ENCODE peak calls at places on chromosomes 12 and 14, in five cellular contexts. O is head of caudate nucleus, Y is fibroblast of the aortic adventitia, Z is NCI-H2171, X is Peyer's patch. H is an unnamed sample.

GRCh38 chr12:52590021-52590420 is 11.2 kb downstream of the KRT72 start:
- DNase-seq in O (no peak), Z (no peak), X (no peak), Y (no peak), H (no peak)

GRCh38 chr12:117090388-117090787 is 8.8 kb downstream of the TESC start:
- DNase-seq in X (no peak), Y (no peak), O (no peak), Z (no peak), H (no peak)

GRCh38 chr12:96989916-96990315 is 82.9 kb downstream of the NEDD1 start:
- DNase-seq in O (no peak), Z (peak), X (no peak), Y (no peak), H (no peak)

GRCh38 chr12:104737682-104738370 is 220.3 kb downstream of the SLC41A2 start:
- DNase-seq in O (no peak), Z (peak), Y (no peak), X (no peak), H (no peak)

GRCh38 chr14:93025055-93025454 is 90.7 kb downstream of the ITPK1 start:
- DNase-seq in O (no peak), Y (no peak), X (no peak), Z (no peak), H (no peak)

GRCh38 chr12:121209221-121209620 is 708 bp upstream of the P2RX4 start:
- DNase-seq in O (no peak), Y (no peak), X (no peak), Z (no peak), H (no peak)

GRCh38 chr14:21168055-21168454 is 12.2 kb upstream of the OR5AU1 start:
- DNase-seq in X (no peak), Y (no peak), O (no peak), Z (no peak), H (no peak)

GRCh38 chr14:79056879-79057278 is 886.7 kb downstream of the NRXN3 start:
- DNase-seq in X (no peak), O (no peak), Z (no peak), Y (peak), H (no peak)

GRCh38 chr12:80031229-80031628 is 68.1 kb upstream of the OTOGL start:
- DNase-seq in Z (no peak), Y (no peak), X (no peak), O (no peak), H (no peak)

GRCh38 chr14:99517643-99518381 is 36.6 kb downstream of the CCNK start:
- DNase-seq in O (no peak), Z (no peak), Y (no peak), X (peak), H (no peak)

GRCh38 chr14:67172520-67172919 is 16.7 kb upstream of the GARIN2 start:
- DNase-seq in O (no peak), X (no peak), Z (no peak), Y (no peak), H (no peak)

GRCh38 chr14:77303417-77304156 is 17.1 kb downstream of the POMT2 start:
- DNase-seq in Y (peak), X (no peak), O (no peak), Z (no peak), H (no peak)

GRCh38 chr14:52048132-52048531 is 20.7 kb downstream of the NID2 start:
- DNase-seq in O (no peak), Z (no peak), X (no peak), Y (no peak), H (no peak)

GRCh38 chr12:47875732-47876131 is 29.1 kb downstream of the VDR start:
- DNase-seq in Y (no peak), Z (no peak), X (no peak), O (no peak), H (no peak)

GRCh38 chr12:111056618-111057521 is 136.5 kb upstream of the MYL2 start:
- DNase-seq in O (no peak), Y (no peak), Z (no peak), X (no peak), H (no peak)

GRCh38 chr12:49866859-49867579 is 24.1 kb upstream of the BCDIN3D start:
- DNase-seq in X (peak), O (peak), Z (peak), Y (peak), H (peak)

GRCh38 chr12:20588057-20588456 is 107.1 kb upstream of the SLCO1C1 start:
- DNase-seq in O (peak), X (no peak), Z (no peak), Y (no peak), H (peak)

GRCh38 chr14:74604896-74605295 is 7.1 kb downstream of the LTBP2 start:
- DNase-seq in Y (peak), O (no peak), Z (no peak), X (no peak), H (no peak)

GRCh38 chr12:84889818-84890217 is 22.8 kb downstream of the SLC6A15 start:
- DNase-seq in Y (no peak), X (no peak), O (no peak), Z (no peak), H (no peak)

GRCh38 chr14:29390046-29390841 is 537.4 kb downstream of the PRKD1 start:
- DNase-seq in Y (peak), O (no peak), X (no peak), Z (peak), H (no peak)

GRCh38 chr14:34837801-34838322 is 37.3 kb downstream of the BAZ1A start:
- DNase-seq in Y (no peak), X (no peak), Z (no peak), O (no peak), H (no peak)

GRCh38 chr14:93643127-93643526 is 145.2 kb downstream of the PRIMA1 start:
- DNase-seq in O (no peak), Y (no peak), Z (no peak), X (no peak), H (no peak)

GRCh38 chr12:122245553-122245952 is 19.7 kb upstream of the DIABLO start:
- DNase-seq in O (no peak), Z (no peak), Y (no peak), X (no peak), H (no peak)

GRCh38 chr12:124740691-124741137 is 123.0 kb downstream of the SCARB1 start:
- DNase-seq in Z (no peak), O (peak), X (no peak), Y (no peak), H (peak)

GRCh38 chr12:124428136-124428791 is 133.4 kb downstream of the RFLNA start:
- DNase-seq in O (no peak), Z (peak), X (no peak), Y (peak), H (no peak)

GRCh38 chr12:64180951-64181350 is 41.1 kb downstream of the KICS2 start:
- DNase-seq in X (no peak), Z (no peak), O (no peak), Y (peak), H (no peak)

GRCh38 chr12:108386704-108387360 is 47.7 kb upstream of the CMKLR1 start:
- DNase-seq in Z (no peak), O (no peak), X (no peak), Y (no peak), H (no peak)

GRCh38 chr12:19576421-19576925 is 137.2 kb downstream of the AEBP2 start:
- DNase-seq in X (no peak), Z (no peak), Y (no peak), O (no peak), H (no peak)

GRCh38 chr12:132429122-132429931 is 60.6 kb upstream of the FBRSL1 start:
- DNase-seq in O (no peak), Z (peak), X (no peak), Y (no peak), H (no peak)

GRCh38 chr14:59695198-59695597 is 118.6 kb upstream of the CCDC175 start:
- DNase-seq in Y (no peak), Z (no peak), X (no peak), O (no peak), H (no peak)

GRCh38 chr14:100723135-100723883 is 3.4 kb upstream of the DLK1 start:
- DNase-seq in Z (no peak), Y (no peak), O (no peak), X (no peak), H (no peak)

GRCh38 chr12:113524495-113524894 is 52.8 kb upstream of the LHX5 start:
- DNase-seq in O (no peak), Z (no peak), Y (no peak), X (no peak), H (no peak)

GRCh38 chr12:49017764-49018281 is 753 bp downstream of the PRKAG1 start:
- DNase-seq in Z (no peak), X (peak), O (no peak), Y (no peak), H (no peak)

GRCh38 chr12:132788375-132789098 is 26.9 kb upstream of the ANKLE2 start:
- DNase-seq in O (no peak), Z (no peak), X (no peak), Y (no peak), H (no peak)

H was measured in frontal cortex.